ENCODE peak calls at places on chromosomes 12 and 14, in seven cellular contexts. One of them, this sample, is unnamed.

GRCh38 chr14:61298834-61299233 is 17.7 kb upstream of the TMEM30B start:
- DNase-seq in astrocyte: no peak
- DNase-seq in uterus: no peak
- DNase-seq in transverse colon: no peak
- DNase-seq in DND-41: no peak
- DNase-seq in HepG2: no peak
- DNase-seq in CD8-positive, alpha-beta T cell: peak; percentile 16
- DNase-seq in this sample: no peak

GRCh38 chr12:94616217-94616729 is 34.1 kb downstream of the TMCC3 start:
- DNase-seq in DND-41: no peak
- DNase-seq in CD8-positive, alpha-beta T cell: no peak
- DNase-seq in astrocyte: no peak
- DNase-seq in HepG2: no peak
- DNase-seq in transverse colon: peak; percentile 68
- DNase-seq in uterus: no peak
- DNase-seq in this sample: no peak

GRCh38 chr14:24087004-24087403 is 7.1 kb upstream of the PCK2 start:
- DNase-seq in CD8-positive, alpha-beta T cell: no peak
- DNase-seq in uterus: no peak
- DNase-seq in HepG2: no peak
- DNase-seq in astrocyte: no peak
- DNase-seq in transverse colon: no peak
- DNase-seq in DND-41: no peak
- DNase-seq in this sample: no peak

GRCh38 chr12:112327209-112327930 is 54.9 kb downstream of the HECTD4 start:
- DNase-seq in CD8-positive, alpha-beta T cell: no peak
- DNase-seq in HepG2: no peak
- DNase-seq in transverse colon: no peak
- DNase-seq in DND-41: no peak
- DNase-seq in astrocyte: no peak
- DNase-seq in uterus: no peak
- DNase-seq in this sample: no peak

GRCh38 chr12:2244013-2244861 is 191.4 kb downstream of the CACNA1C start:
- DNase-seq in uterus: peak; percentile 61
- DNase-seq in transverse colon: peak; percentile 34
- DNase-seq in DND-41: no peak
- DNase-seq in CD8-positive, alpha-beta T cell: no peak
- DNase-seq in HepG2: peak; percentile 50
- DNase-seq in astrocyte: peak; percentile 97
- DNase-seq in this sample: no peak

GRCh38 chr12:107404981-107405380 is 280.6 kb upstream of the PWP1 start:
- DNase-seq in astrocyte: peak; percentile 25
- DNase-seq in HepG2: peak; percentile 66
- DNase-seq in uterus: no peak
- DNase-seq in transverse colon: peak; percentile 12
- DNase-seq in DND-41: peak; percentile 9
- DNase-seq in CD8-positive, alpha-beta T cell: no peak
- DNase-seq in this sample: no peak

GRCh38 chr14:85313801-85314207 is 216.1 kb upstream of the FLRT2 start:
- DNase-seq in astrocyte: peak; percentile 77
- DNase-seq in HepG2: no peak
- DNase-seq in transverse colon: no peak
- DNase-seq in DND-41: no peak
- DNase-seq in uterus: no peak
- DNase-seq in CD8-positive, alpha-beta T cell: no peak
- DNase-seq in this sample: no peak

GRCh38 chr14:99535448-99535847 is 54.2 kb downstream of the CCNK start:
- DNase-seq in uterus: no peak
- DNase-seq in HepG2: no peak
- DNase-seq in transverse colon: no peak
- DNase-seq in DND-41: no peak
- DNase-seq in CD8-positive, alpha-beta T cell: no peak
- DNase-seq in astrocyte: no peak
- DNase-seq in this sample: no peak

GRCh38 chr12:85656561-85656960 is 179.6 kb downstream of the RASSF9 start:
- DNase-seq in transverse colon: no peak
- DNase-seq in DND-41: no peak
- DNase-seq in HepG2: no peak
- DNase-seq in CD8-positive, alpha-beta T cell: no peak
- DNase-seq in uterus: no peak
- DNase-seq in astrocyte: no peak
- DNase-seq in this sample: no peak

GRCh38 chr12:85422766-85423165 is 142.7 kb downstream of the ALX1 start:
- DNase-seq in transverse colon: no peak
- DNase-seq in CD8-positive, alpha-beta T cell: no peak
- DNase-seq in DND-41: no peak
- DNase-seq in astrocyte: no peak
- DNase-seq in uterus: no peak
- DNase-seq in HepG2: no peak
- DNase-seq in this sample: no peak

GRCh38 chr14:96888593-96888992 is 91.4 kb downstream of the VRK1 start:
- DNase-seq in transverse colon: no peak
- DNase-seq in CD8-positive, alpha-beta T cell: no peak
- DNase-seq in astrocyte: peak; percentile 10
- DNase-seq in HepG2: no peak
- DNase-seq in uterus: no peak
- DNase-seq in DND-41: no peak
- DNase-seq in this sample: no peak

GRCh38 chr14:69625299-69626131 is 14.1 kb downstream of the SUSD6 start:
- DNase-seq in transverse colon: peak; percentile 70
- DNase-seq in uterus: peak; percentile 25
- DNase-seq in astrocyte: peak; percentile 61
- DNase-seq in DND-41: peak; percentile 78
- DNase-seq in HepG2: no peak
- DNase-seq in CD8-positive, alpha-beta T cell: peak; percentile 67
- DNase-seq in this sample: peak; percentile 59

GRCh38 chr14:105442125-105442524 is 22.5 kb downstream of the MTA1 start:
- DNase-seq in DND-41: no peak
- DNase-seq in HepG2: no peak
- DNase-seq in uterus: no peak
- DNase-seq in CD8-positive, alpha-beta T cell: no peak
- DNase-seq in astrocyte: no peak
- DNase-seq in transverse colon: no peak
- DNase-seq in this sample: no peak

GRCh38 chr14:94027566-94028449 is 1.7 kb downstream of the OTUB2 start:
- DNase-seq in CD8-positive, alpha-beta T cell: no peak
- DNase-seq in astrocyte: no peak
- DNase-seq in uterus: no peak
- DNase-seq in DND-41: no peak
- DNase-seq in transverse colon: no peak
- DNase-seq in HepG2: no peak
- DNase-seq in this sample: no peak

GRCh38 chr12:71124833-71125460 is 32.9 kb downstream of the TSPAN8 start:
- DNase-seq in astrocyte: no peak
- DNase-seq in CD8-positive, alpha-beta T cell: no peak
- DNase-seq in DND-41: no peak
- DNase-seq in uterus: no peak
- DNase-seq in HepG2: peak; percentile 32
- DNase-seq in transverse colon: no peak
- DNase-seq in this sample: no peak

GRCh38 chr14:102363182-102363952 is 626 bp downstream of the TECPR2 start:
- DNase-seq in astrocyte: peak; percentile 36
- DNase-seq in transverse colon: peak; percentile 40
- DNase-seq in HepG2: no peak
- DNase-seq in uterus: no peak
- DNase-seq in CD8-positive, alpha-beta T cell: peak; percentile 20
- DNase-seq in DND-41: no peak
- DNase-seq in this sample: no peak

GRCh38 chr12:120358412-120359158 is 10.4 kb downstream of the MSI1 start:
- DNase-seq in astrocyte: no peak
- DNase-seq in transverse colon: no peak
- DNase-seq in DND-41: no peak
- DNase-seq in HepG2: no peak
- DNase-seq in uterus: no peak
- DNase-seq in CD8-positive, alpha-beta T cell: no peak
- DNase-seq in this sample: no peak

GRCh38 chr14:66652736-66653135 is 144.8 kb downstream of the GPHN start:
- DNase-seq in uterus: no peak
- DNase-seq in astrocyte: no peak
- DNase-seq in HepG2: no peak
- DNase-seq in CD8-positive, alpha-beta T cell: no peak
- DNase-seq in DND-41: no peak
- DNase-seq in transverse colon: no peak
- DNase-seq in this sample: no peak

GRCh38 chr14:64684091-64684490 is 20.1 kb upstream of the PLEKHG3 start:
- DNase-seq in uterus: peak; percentile 48
- DNase-seq in CD8-positive, alpha-beta T cell: no peak
- DNase-seq in astrocyte: peak; percentile 27
- DNase-seq in DND-41: no peak
- DNase-seq in transverse colon: no peak
- DNase-seq in HepG2: peak; percentile 25
- DNase-seq in this sample: no peak

GRCh38 chr12:51195841-51196240 is 22.0 kb downstream of the POU6F1 start:
- DNase-seq in astrocyte: no peak
- DNase-seq in DND-41: no peak
- DNase-seq in HepG2: no peak
- DNase-seq in CD8-positive, alpha-beta T cell: no peak
- DNase-seq in transverse colon: no peak
- DNase-seq in uterus: no peak
- DNase-seq in this sample: no peak

GRCh38 chr12:16112151-16112550 is 165.3 kb downstream of the SLC15A5 start:
- DNase-seq in uterus: no peak
- DNase-seq in CD8-positive, alpha-beta T cell: no peak
- DNase-seq in DND-41: no peak
- DNase-seq in HepG2: no peak
- DNase-seq in astrocyte: no peak
- DNase-seq in transverse colon: no peak
- DNase-seq in this sample: no peak

GRCh38 chr14:73253721-73254120 is 16.4 kb downstream of the PAPLN start:
- DNase-seq in transverse colon: no peak
- DNase-seq in CD8-positive, alpha-beta T cell: no peak
- DNase-seq in uterus: no peak
- DNase-seq in HepG2: no peak
- DNase-seq in astrocyte: no peak
- DNase-seq in DND-41: no peak
- DNase-seq in this sample: no peak

GRCh38 chr14:73254247-73255004 is 17.1 kb downstream of the PAPLN start:
- DNase-seq in uterus: no peak
- DNase-seq in astrocyte: no peak
- DNase-seq in HepG2: no peak
- DNase-seq in CD8-positive, alpha-beta T cell: no peak
- DNase-seq in DND-41: no peak
- DNase-seq in transverse colon: no peak
- DNase-seq in this sample: no peak

GRCh38 chr14:73253323-73253610 is 16.0 kb downstream of the PAPLN start:
- DNase-seq in astrocyte: no peak
- DNase-seq in CD8-positive, alpha-beta T cell: no peak
- DNase-seq in DND-41: no peak
- DNase-seq in HepG2: no peak
- DNase-seq in transverse colon: no peak
- DNase-seq in uterus: no peak
- DNase-seq in this sample: no peak

GRCh38 chr14:73251516-73252215 is 14.4 kb downstream of the PAPLN start:
- DNase-seq in astrocyte: no peak
- DNase-seq in HepG2: no peak
- DNase-seq in transverse colon: no peak
- DNase-seq in DND-41: no peak
- DNase-seq in uterus: no peak
- DNase-seq in CD8-positive, alpha-beta T cell: no peak
- DNase-seq in this sample: no peak

GRCh38 chr14:73252491-73253322 is 15.4 kb downstream of the PAPLN start:
- DNase-seq in DND-41: no peak
- DNase-seq in uterus: no peak
- DNase-seq in CD8-positive, alpha-beta T cell: no peak
- DNase-seq in HepG2: no peak
- DNase-seq in astrocyte: no peak
- DNase-seq in transverse colon: no peak
- DNase-seq in this sample: no peak
- H3K27ac ChIP-seq in DND-41: no peak overlapping the region
- H3K27ac ChIP-seq in uterus: no peak overlapping the region
- H3K27ac ChIP-seq in CD8-positive, alpha-beta T cell: no peak overlapping the region
- H3K27ac ChIP-seq in HepG2: no peak overlapping the region
- H3K27ac ChIP-seq in astrocyte: no peak overlapping the region
- H3K27ac ChIP-seq in transverse colon: no peak overlapping the region
- H3K27ac ChIP-seq in this sample: no peak overlapping the region

DNA sequence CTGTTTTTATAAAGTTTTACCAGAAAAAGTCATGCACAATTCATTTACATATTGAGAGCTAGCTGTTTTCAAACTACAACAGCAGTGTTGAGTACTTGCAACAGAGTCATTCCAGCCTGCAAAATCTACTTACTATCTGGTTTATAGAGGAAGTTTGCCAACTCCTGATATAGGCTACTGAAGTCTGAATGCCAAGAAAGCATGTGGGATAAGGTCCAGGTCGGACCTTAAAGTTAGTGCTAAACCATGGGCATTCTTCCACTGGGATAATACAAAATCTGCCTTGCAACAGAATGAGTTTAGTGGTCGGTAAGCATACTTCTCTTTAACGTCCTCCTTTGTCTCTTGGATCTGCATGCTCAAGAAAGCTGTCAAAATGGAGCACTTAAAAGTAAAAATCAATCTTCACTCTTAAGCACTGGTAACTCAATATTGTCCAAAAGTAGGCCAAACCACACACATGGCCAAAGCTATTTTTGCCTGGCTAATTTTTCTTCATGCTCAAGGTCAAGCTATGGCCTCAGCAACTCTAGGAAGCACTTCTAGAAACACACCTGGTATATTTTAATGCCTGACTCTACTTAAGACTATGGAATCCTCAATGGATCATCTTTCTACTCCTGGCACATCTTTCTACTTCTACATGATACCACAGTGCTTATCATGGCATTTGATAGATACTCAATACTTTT is 364.9 kb upstream of the KITLG start:
- DNase-seq in DND-41: no peak
- DNase-seq in astrocyte: peak; percentile 56
- DNase-seq in transverse colon: no peak
- DNase-seq in uterus: no peak
- DNase-seq in CD8-positive, alpha-beta T cell: no peak
- DNase-seq in HepG2: no peak
- DNase-seq in this sample: no peak
- H3K27ac ChIP-seq in DND-41: no peak overlapping the region
- H3K27ac ChIP-seq in astrocyte: no peak overlapping the region
- H3K27ac ChIP-seq in transverse colon: no peak overlapping the region
- H3K27ac ChIP-seq in uterus: no peak overlapping the region
- H3K27ac ChIP-seq in CD8-positive, alpha-beta T cell: no peak overlapping the region
- H3K27ac ChIP-seq in HepG2: no peak overlapping the region
- H3K27ac ChIP-seq in this sample: no peak overlapping the region

DNA sequence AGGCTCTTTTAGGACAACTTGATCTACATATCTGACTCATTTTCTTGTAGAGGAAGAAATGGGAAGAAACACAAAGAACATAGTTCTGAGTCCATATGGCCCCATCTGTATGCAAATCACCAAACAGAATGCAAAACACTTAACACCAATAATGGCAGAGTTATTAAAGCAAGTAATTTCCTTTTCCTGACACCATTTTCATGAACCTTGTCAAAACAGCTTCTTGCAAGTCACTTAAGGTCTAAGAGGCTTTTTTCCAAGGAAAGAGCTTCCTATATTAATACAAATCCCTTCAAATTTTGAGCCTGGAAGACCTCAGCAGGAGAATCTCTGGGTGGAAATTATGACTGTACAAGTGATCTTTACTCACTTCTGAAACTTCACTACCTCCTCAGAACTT is 300.4 kb upstream of the CLEC14A start:
- DNase-seq in CD8-positive, alpha-beta T cell: no peak
- DNase-seq in astrocyte: no peak
- DNase-seq in DND-41: no peak
- DNase-seq in HepG2: no peak
- DNase-seq in transverse colon: no peak
- DNase-seq in uterus: no peak
- DNase-seq in this sample: no peak
- H3K27ac ChIP-seq in CD8-positive, alpha-beta T cell: no peak overlapping the region
- H3K27ac ChIP-seq in astrocyte: no peak overlapping the region
- H3K27ac ChIP-seq in DND-41: no peak overlapping the region
- H3K27ac ChIP-seq in HepG2: no peak overlapping the region
- H3K27ac ChIP-seq in transverse colon: no peak overlapping the region
- H3K27ac ChIP-seq in uterus: no peak overlapping the region
- H3K27ac ChIP-seq in this sample: no peak overlapping the region

GRCh38 chr12:56336361-56337167 is 2.1 kb upstream of the IL23A start:
- DNase-seq in DND-41: no peak
- DNase-seq in astrocyte: no peak
- DNase-seq in transverse colon: peak; percentile 17
- DNase-seq in HepG2: no peak
- DNase-seq in CD8-positive, alpha-beta T cell: no peak
- DNase-seq in uterus: no peak
- DNase-seq in this sample: no peak
- H3K27ac ChIP-seq in DND-41: no peak overlapping the region
- H3K27ac ChIP-seq in astrocyte: no peak overlapping the region
- H3K27ac ChIP-seq in transverse colon: no peak overlapping the region
- H3K27ac ChIP-seq in HepG2: no peak overlapping the region
- H3K27ac ChIP-seq in CD8-positive, alpha-beta T cell: no peak overlapping the region
- H3K27ac ChIP-seq in uterus: no peak overlapping the region
- H3K27ac ChIP-seq in this sample: no peak overlapping the region

This sample was measured in CD4-positive, alpha-beta T cell.